ENCODE peak calls at places on chromosomes 7 and 10, in seven cellular contexts. H is GM23338, T is A549, E is SK-N-SH, C is HCT116, L is K562, O is HepG2. Z is an unnamed sample.

GRCh38 chr10:109957092-109957797 is 33.9 kb upstream of the XPNPEP1 start:
- DNase-seq in L (no peak), T (no peak), C (no peak), E (no peak), H (no peak), O (no peak), Z (no peak)

GRCh38 chr10:15399060-15399661 is 28.1 kb upstream of the FAM171A1 start:
- DNase-seq in E (no peak), H (no peak), C (no peak), T (no peak), L (no peak), O (peak; percentile 9), Z (no peak)

GRCh38 chr10:64379898-64380297 is 858.7 kb downstream of the REEP3 start:
- DNase-seq in H (peak; percentile 21), T (peak; percentile 9), E (no peak), C (peak; percentile 12), O (peak; percentile 27), L (peak; percentile 9), Z (no peak)

GRCh38 chr7:38585551-38585950 is 45.6 kb downstream of the AMPH start:
- DNase-seq in O (no peak), H (no peak), L (no peak), E (no peak), C (no peak), T (no peak), Z (no peak)

GRCh38 chr7:104196161-104196560 is 11.7 kb downstream of the ORC5 start:
- DNase-seq in E (no peak), T (no peak), L (no peak), H (no peak), O (no peak), C (no peak), Z (no peak)

GRCh38 chr10:29658984-29659769 is 24.4 kb upstream of the SVIL start:
- DNase-seq in L (peak; percentile 13), O (peak; percentile 88), C (peak; percentile 97), E (no peak), H (no peak), T (peak; percentile 96), Z (peak; percentile 94)

GRCh38 chr10:83182076-83182475 is 957.2 kb upstream of the GHITM start:
- DNase-seq in L (no peak), H (no peak), T (no peak), C (no peak), O (no peak), E (no peak), Z (no peak)

GRCh38 chr7:100093925-100094486 is 5.2 kb downstream of the COPS6 start:
- DNase-seq in H (no peak), C (no peak), O (no peak), T (no peak), L (no peak), E (no peak), Z (no peak)

GRCh38 chr10:70348228-70348850 is 34.1 kb downstream of the LRRC20 start:
- DNase-seq in C (no peak), T (peak; percentile 17), L (peak; percentile 81), H (peak; percentile 77), O (no peak), E (peak; percentile 60), Z (no peak)

GRCh38 chr10:53370347-53370746 is 597.8 kb upstream of the MBL2 start:
- DNase-seq in T (no peak), L (no peak), E (no peak), C (no peak), H (no peak), O (no peak), Z (no peak)

GRCh38 chr10:46549171-46550075 is 7.0 kb downstream of the GPRIN2 start:
- DNase-seq in E (peak; percentile 41), T (no peak), O (no peak), C (no peak), H (no peak), L (no peak), Z (no peak)

GRCh38 chr10:100970914-100971811 is 1.9 kb downstream of the SEMA4G start:
- DNase-seq in C (no peak), H (no peak), L (no peak), T (peak; percentile 48), O (peak; percentile 99), E (no peak), Z (no peak)

GRCh38 chr10:110495731-110496552 is 1.8 kb upstream of the DUSP5 start:
- DNase-seq in C (no peak), O (no peak), H (peak; percentile 62), E (peak; percentile 71), L (no peak), T (peak; percentile 85), Z (peak; percentile 36)

GRCh38 chr10:43044444-43045245 is 32.2 kb upstream of the RET start:
- DNase-seq in L (no peak), O (no peak), T (no peak), C (no peak), H (no peak), E (peak; percentile 37), Z (no peak)

GRCh38 chr7:114711244-114711643 is 210.7 kb upstream of the MDFIC start:
- DNase-seq in T (no peak), E (no peak), L (no peak), C (no peak), O (no peak), H (no peak), Z (no peak)

GRCh38 chr10:118332948-118333710 is 9.0 kb downstream of the FAM204A start:
- DNase-seq in H (no peak), L (peak; percentile 11), C (no peak), T (no peak), E (no peak), O (peak; percentile 25), Z (no peak)

GRCh38 chr10:1461016-1461415 is 276.3 kb downstream of the ADARB2 start:
- DNase-seq in L (no peak), C (no peak), H (no peak), E (no peak), O (no peak), T (no peak), Z (no peak)

GRCh38 chr10:87656431-87657072 is 3.1 kb upstream of the PAPSS2 start:
- DNase-seq in C (no peak), E (peak; percentile 71), O (peak; percentile 51), L (peak; percentile 56), T (peak; percentile 58), H (peak; percentile 84), Z (no peak)

GRCh38 chr10:59337254-59337653 is 25.1 kb downstream of the FAM13C start:
- DNase-seq in E (no peak), H (no peak), O (peak; percentile 21), C (no peak), T (peak; percentile 12), L (no peak), Z (no peak)

GRCh38 chr7:30559566-30559965 is 35.1 kb upstream of the GARS1 start:
- DNase-seq in O (no peak), H (no peak), C (no peak), E (no peak), L (no peak), T (no peak), Z (no peak)

GRCh38 chr7:71752171-71752935 is 620.4 kb downstream of the GALNT17 start:
- DNase-seq in T (peak; percentile 12), C (no peak), L (peak; percentile 81), O (peak; percentile 4), H (peak; percentile 91), E (peak; percentile 89), Z (no peak)

GRCh38 chr7:63039882-63040281 is 958.8 kb upstream of the ZNF722 start:
- DNase-seq in E (no peak), H (no peak), T (no peak), L (no peak), O (no peak), C (no peak), Z (no peak)

GRCh38 chr10:126423779-126424491 is 35.7 kb upstream of the ADAM12 start:
- DNase-seq in T (no peak), O (no peak), C (no peak), H (no peak), E (no peak), L (no peak), Z (no peak)

GRCh38 chr7:114021135-114021534 is 102.3 kb upstream of the PPP1R3A start:
- DNase-seq in L (no peak), T (no peak), H (no peak), O (no peak), E (no peak), C (no peak), Z (no peak)

GRCh38 chr10:77413231-77413630 is 224.4 kb downstream of the KCNMA1 start:
- DNase-seq in T (no peak), H (no peak), E (no peak), C (no peak), O (no peak), L (no peak), Z (no peak)

GRCh38 chr7:105621617-105622016 is 40.3 kb upstream of the EFCAB10 start:
- DNase-seq in C (no peak), L (no peak), H (no peak), T (no peak), E (no peak), O (no peak), Z (no peak)

GRCh38 chr7:111605246-111605645 is 43.0 kb upstream of the IMMP2L start:
- DNase-seq in L (no peak), O (no peak), T (no peak), E (no peak), C (no peak), H (no peak), Z (no peak)

GRCh38 chr10:11823989-11824346 is 812 bp downstream of the PROSER2 start:
- DNase-seq in L (no peak), E (no peak), O (no peak), H (no peak), C (no peak), T (no peak), Z (no peak)
- TF ChIP-seq REST in L (no peak), E (no peak), O (no peak), H (no peak), C (no peak), T (no peak), Z (no peak)

DNA sequence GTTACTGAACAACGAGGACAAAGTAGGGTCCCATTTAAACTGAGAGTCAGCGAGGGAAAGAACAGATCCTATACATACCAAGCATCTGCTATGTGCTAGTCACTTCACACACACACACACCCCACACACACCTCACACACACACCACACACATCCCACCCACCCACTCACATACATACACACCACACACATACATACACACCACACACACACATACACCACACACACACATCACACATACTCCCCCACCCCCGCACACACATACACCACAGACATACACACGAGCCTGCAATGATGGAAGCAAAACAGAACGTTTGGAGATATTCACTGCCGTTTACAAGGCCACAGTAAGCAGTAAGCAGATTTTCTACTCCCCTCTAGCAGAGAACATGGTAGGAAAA is 608 bp upstream of the GRB10 start:
- DNase-seq in T (no peak), E (no peak), L (no peak), O (no peak), C (no peak), H (no peak), Z (no peak)
- H3K4me3 ChIP-seq in T (no peak overlapping the region), E (peak overlapping the region; percentile 41), L (no peak overlapping the region), O (no peak overlapping the region), C (no peak overlapping the region), H (peak overlapping the region; percentile 88), Z (peak overlapping the region; percentile 58)

DNA sequence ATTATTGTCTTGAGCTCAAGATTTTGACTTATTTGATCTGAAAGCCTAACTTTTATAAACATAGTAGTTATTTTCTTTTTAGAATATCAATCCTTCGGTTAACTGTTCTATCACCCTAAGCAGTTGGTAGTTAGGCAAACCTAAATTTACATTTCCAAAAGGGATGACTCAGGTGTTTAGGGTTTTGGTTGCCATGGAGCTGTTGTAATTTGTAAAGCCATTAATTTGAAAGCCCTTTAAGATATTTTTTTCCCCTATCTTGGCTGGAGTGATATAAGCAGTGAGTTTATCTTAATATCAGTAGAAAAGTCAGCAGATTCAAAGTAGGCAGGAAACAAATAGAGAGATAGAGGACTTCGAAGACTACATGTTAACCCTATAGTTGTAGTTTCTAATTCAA is 1472.6 kb upstream of the CELF2 start:
- DNase-seq in L (no peak), O (no peak), E (no peak), H (peak; percentile 73), C (no peak), T (no peak), Z (no peak)
- TF ChIP-seq REST in L (no peak), O (no peak), E (no peak), H (no peak), C (no peak), T (no peak), Z (no peak)

GRCh38 chr7:131111081-131111576 is 216.5 kb upstream of the MKLN1 start:
- DNase-seq in E (peak; percentile 34), O (no peak), T (peak; percentile 90), L (peak; percentile 38), H (no peak), C (no peak), Z (peak; percentile 68)
- H3K4me3 ChIP-seq in E (peak overlapping the region; percentile 85), O (peak overlapping the region; percentile 91), T (peak overlapping the region; percentile 78), L (peak overlapping the region; percentile 41), H (peak overlapping the region; percentile 87), C (peak overlapping the region; percentile 88), Z (peak overlapping the region; percentile 94)

Z was measured in Panc1.